ENCODE peak calls at places on chromosomes 12 and 14, in four cellular contexts. F is H1, Q is NT2/D1, D is K562. M is an unnamed sample.

GRCh38 chr12:111942557-111942956 is 70.4 kb downstream of the TMEM116 start:
- DNase-seq in Q (no peak), F (no peak), D (no peak), M (no peak)

GRCh38 chr12:124396544-124397398 is 101.9 kb downstream of the RFLNA start:
- DNase-seq in F (no peak), Q (no peak), D (peak; percentile 60), M (no peak)

GRCh38 chr12:128811806-128812205 is 12.0 kb downstream of the SLC15A4 start:
- DNase-seq in Q (no peak), D (no peak), F (no peak), M (no peak)

GRCh38 chr12:52391618-52392002 is 6.2 kb upstream of the KRT84 start:
- DNase-seq in F (no peak), Q (no peak), D (no peak), M (no peak)

GRCh38 chr12:95504140-95504539 is 30.2 kb downstream of the METAP2 start:
- DNase-seq in Q (no peak), D (no peak), F (no peak), M (no peak)

GRCh38 chr12:64229240-64229639 is 7.1 kb upstream of the KICS2 start:
- DNase-seq in D (no peak), Q (no peak), F (no peak), M (no peak)

GRCh38 chr12:124030510-124030909 is 57.5 kb downstream of the ZNF664 start:
- DNase-seq in F (no peak), D (peak; percentile 38), Q (no peak), M (no peak)

GRCh38 chr12:94725375-94726168 is 75.2 kb upstream of the TMCC3 start:
- DNase-seq in Q (no peak), F (no peak), D (peak; percentile 16), M (peak; percentile 38)

GRCh38 chr14:91158091-91158790 is 44.4 kb downstream of the DGLUCY start:
- DNase-seq in F (no peak), Q (no peak), D (no peak), M (no peak)

GRCh38 chr12:93805736-93806141 is 128.6 kb downstream of the CRADD start:
- DNase-seq in F (no peak), D (no peak), Q (no peak), M (no peak)

GRCh38 chr12:124661382-124661781 is 94.0 kb upstream of the NCOR2 start:
- DNase-seq in F (no peak), D (no peak), Q (no peak), M (no peak)

GRCh38 chr14:35224615-35225014 is 67.6 kb upstream of the PSMA6 start:
- DNase-seq in F (no peak), Q (no peak), D (no peak), M (no peak)

GRCh38 chr14:35221462-35221861 is 70.7 kb upstream of the PSMA6 start:
- DNase-seq in D (no peak), Q (no peak), F (no peak), M (no peak)

GRCh38 chr14:35222324-35222723 is 69.9 kb upstream of the PSMA6 start:
- DNase-seq in D (no peak), F (no peak), Q (no peak), M (no peak)

GRCh38 chr14:35223927-35224326 is 68.3 kb upstream of the PSMA6 start:
- DNase-seq in D (no peak), F (no peak), Q (no peak), M (no peak)

DNA sequence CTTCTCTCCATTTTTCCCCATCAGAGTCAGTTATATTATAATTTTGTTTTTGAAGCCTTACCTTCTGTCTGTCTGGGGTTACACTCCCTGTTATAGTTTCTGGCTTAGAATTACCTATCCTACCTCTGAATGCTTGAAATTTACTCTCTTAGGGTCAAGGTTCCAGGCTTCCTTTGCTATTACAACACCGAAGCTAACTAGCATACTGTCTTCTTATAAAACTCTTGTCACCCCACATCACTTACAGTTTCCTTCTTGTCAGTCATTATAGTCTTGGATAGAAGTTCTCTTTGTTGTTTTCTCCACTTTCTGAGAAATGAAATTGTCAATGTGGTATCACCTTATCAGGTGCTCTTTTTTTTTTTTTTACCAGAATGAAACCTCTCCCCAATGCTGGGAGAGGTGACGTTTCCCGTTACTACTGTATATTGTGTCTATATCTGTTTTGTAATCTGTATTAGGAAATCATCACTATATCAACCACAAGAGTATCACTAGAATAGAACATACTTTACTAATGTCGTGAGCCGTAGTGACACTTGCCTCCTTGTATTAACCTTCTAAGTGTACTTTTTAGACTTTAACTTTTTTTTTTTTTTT is 69.2 kb upstream of the PSMA6 start:
- DNase-seq in D (no peak), F (no peak), Q (no peak), M (no peak)
- TF ChIP-seq ZNF274 in D (no peak), F (no peak), Q (no peak), M (no peak)

GRCh38 chr12:11016937-11017336 is 5.5 kb downstream of the TAS2R19 start:
- DNase-seq in D (no peak), Q (no peak), F (no peak), M (no peak)
- TF ChIP-seq ZNF274 in D (no peak), Q (no peak), F (no peak), M (no peak)

DNA sequence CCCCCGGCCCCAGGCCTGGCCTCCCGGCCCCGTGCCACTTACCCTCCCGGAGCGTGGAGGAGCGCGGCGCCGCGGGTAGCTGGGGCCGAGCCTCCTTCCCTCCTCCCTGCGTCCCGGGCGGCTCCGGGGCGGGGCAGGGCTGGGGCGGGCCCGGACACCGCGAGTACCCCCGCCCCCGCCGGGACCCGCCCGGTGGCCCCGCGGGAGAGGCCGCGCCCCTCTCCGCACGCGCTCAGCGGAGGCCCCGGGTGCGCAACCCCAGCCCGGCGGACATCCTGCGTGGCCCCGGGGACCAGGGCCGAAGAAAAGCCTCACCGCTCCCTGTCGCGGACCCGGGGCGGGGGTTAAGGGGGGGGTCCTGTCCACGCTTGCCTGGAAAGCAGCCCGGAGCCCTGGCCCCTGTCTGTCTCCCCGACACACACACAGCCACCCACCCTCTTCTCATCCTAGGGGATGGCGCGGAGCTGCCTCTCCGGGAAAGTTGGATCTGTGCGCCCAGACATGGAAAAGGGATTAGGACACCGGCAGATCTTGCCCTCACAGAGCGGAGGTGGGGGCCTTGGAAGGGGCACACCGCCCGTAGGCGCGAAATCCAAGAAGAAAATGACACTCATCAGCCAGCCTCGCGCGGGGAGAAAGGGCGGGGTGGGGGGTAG is at the start of gene SYNE3:
- DNase-seq in D (peak; percentile 90), F (no peak), Q (no peak), M (no peak)
- TF ChIP-seq ZNF274 in D (no peak), F (no peak), Q (no peak), M (no peak)

DNA sequence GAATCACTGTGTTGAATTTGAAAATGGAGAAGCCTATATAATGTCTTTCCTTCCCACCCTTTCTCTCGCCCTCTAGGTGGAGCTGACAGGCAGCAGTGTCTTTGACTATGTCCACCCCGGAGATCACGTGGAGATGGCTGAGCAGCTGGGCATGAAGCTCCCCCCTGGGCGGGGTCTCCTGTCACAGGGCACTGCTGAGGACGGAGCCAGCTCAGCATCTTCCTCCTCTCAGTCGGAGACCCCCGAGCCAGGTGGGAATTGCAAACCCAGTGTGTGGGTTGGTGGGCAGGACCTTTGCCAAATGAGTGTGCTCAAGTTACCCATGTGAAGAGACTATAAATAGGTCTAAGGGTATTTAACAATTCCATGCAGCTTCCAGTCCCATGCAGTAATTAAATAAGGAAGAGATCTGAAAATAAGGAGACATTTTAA is 274.7 kb downstream of the EGLN3 start:
- DNase-seq in F (peak; percentile 36), D (peak; percentile 14), Q (peak; percentile 8), M (peak; percentile 16)
- TF ChIP-seq ZNF274 in F (no peak), D (no peak), Q (no peak), M (no peak)

DNA sequence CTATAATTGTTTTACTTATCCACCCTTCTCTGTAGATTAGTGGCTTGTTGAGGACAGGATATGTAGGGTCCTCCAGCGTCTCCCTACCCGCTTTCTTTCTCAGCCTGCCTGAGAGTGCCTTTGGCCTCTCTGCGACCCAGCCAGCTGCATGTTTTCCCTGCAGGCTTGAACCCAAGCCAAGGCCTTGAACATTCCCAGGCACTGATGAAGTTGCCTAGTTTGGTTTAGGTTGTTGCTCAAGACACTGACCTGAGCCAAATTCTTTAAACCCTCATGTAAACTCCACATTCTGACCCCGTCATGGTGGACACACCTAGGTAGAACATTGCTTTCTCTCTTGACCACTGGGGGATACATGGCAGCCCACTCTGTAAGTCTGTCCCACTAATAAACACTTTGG is 33.4 kb upstream of the TXNRD1 start:
- DNase-seq in D (no peak), F (no peak), Q (no peak), M (no peak)
- TF ChIP-seq ZNF274 in D (no peak), F (no peak), Q (no peak), M (no peak)

GRCh38 chr12:69824956-69825355 is at the start of gene MYRFL:
- DNase-seq in D (no peak), Q (no peak), F (no peak), M (no peak)
- TF ChIP-seq ZNF274 in D (no peak), Q (no peak), F (no peak), M (no peak)

M was measured in HCT116.